ENCODE peak calls at places on chromosomes 5 and 9, in ten cellular contexts. J is H1, Q is spleen, F is endothelial cell of umbilical vein, Y is sigmoid colon, U is stomach, I is HCT116, Z is transverse colon, V is breast epithelium, O is upper lobe of left lung. S is an unnamed sample. For H3K4me1, the result is how much of the 10 kb centered on the place peaks cover.

GRCh38 chr5:132435891-132436290 is 54.7 kb downstream of the IRF1 start:
- DNase-seq in J (no peak), Q (no peak), F (no peak), Y (no peak), U (no peak), I (no peak), Z (peak), V (no peak), O (no peak), S (no peak)

GRCh38 chr5:122129332-122129731 is at the start of gene ZNF474:
- DNase-seq in J (peak), Q (no peak), F (peak), Y (peak), U (no peak), I (peak), Z (peak), V (peak), O (no peak), S (peak)

GRCh38 chr5:144191998-144192397 is 21.3 kb downstream of the KCTD16 start:
- DNase-seq in J (no peak), Q (no peak), F (peak), Y (no peak), U (no peak), I (peak), Z (no peak), V (no peak), O (no peak), S (no peak)

GRCh38 chr5:35360671-35361070 is 130.4 kb upstream of the PRLR start:
- DNase-seq in J (no peak), Q (no peak), F (no peak), Y (no peak), U (no peak), I (no peak), Z (no peak), V (no peak), O (no peak), S (no peak)

GRCh38 chr5:120955795-120956194 is 491.7 kb downstream of the PRR16 start:
- DNase-seq in J (no peak), Q (no peak), F (no peak), Y (no peak), U (no peak), I (no peak), Z (no peak), V (no peak), O (no peak), S (no peak)

GRCh38 chr9:113581865-113582697 is 118.6 kb downstream of the RGS3 start:
- DNase-seq in J (no peak), Q (peak), F (peak), Y (peak), U (peak), I (no peak), Z (peak), V (peak), O (peak), S (peak)

GRCh38 chr5:122350496-122350895 is 38.5 kb downstream of the SNCAIP start:
- DNase-seq in J (no peak), Q (no peak), F (peak), Y (no peak), U (no peak), I (no peak), Z (no peak), V (no peak), O (no peak), S (no peak)

GRCh38 chr5:7426284-7426683 is 30.3 kb downstream of the ADCY2 start:
- DNase-seq in J (no peak), Q (no peak), F (no peak), Y (no peak), U (no peak), I (no peak), Z (no peak), V (no peak), O (no peak), S (no peak)

GRCh38 chr5:1109542-1110259 is 2.2 kb downstream of the SLC12A7 start:
- DNase-seq in J (no peak), Q (no peak), F (no peak), Y (no peak), U (no peak), I (no peak), Z (no peak), V (no peak), O (peak), S (no peak)

GRCh38 chr5:1108865-1109174 is 3.0 kb downstream of the SLC12A7 start:
- DNase-seq in J (no peak), Q (no peak), F (no peak), Y (no peak), U (no peak), I (no peak), Z (no peak), V (no peak), O (no peak), S (no peak)

GRCh38 chr5:1106385-1107166 is 5.3 kb downstream of the SLC12A7 start:
- DNase-seq in J (no peak), Q (no peak), F (no peak), Y (no peak), U (no peak), I (no peak), Z (no peak), V (no peak), O (peak), S (no peak)

GRCh38 chr5:1107167-1108007 is 4.5 kb downstream of the SLC12A7 start:
- DNase-seq in J (peak), Q (no peak), F (no peak), Y (no peak), U (no peak), I (no peak), Z (no peak), V (no peak), O (peak), S (no peak)

GRCh38 chr5:1108008-1108864 is 3.6 kb downstream of the SLC12A7 start:
- DNase-seq in J (no peak), Q (no peak), F (no peak), Y (no peak), U (no peak), I (no peak), Z (no peak), V (no peak), O (peak), S (no peak)
- TF ChIP-seq POLR2A in J (no peak), Q (no peak), F (no peak), Y (no peak), U (no peak), I (no peak), Z (no peak), V (no peak), O (no peak), S (no peak)

DNA sequence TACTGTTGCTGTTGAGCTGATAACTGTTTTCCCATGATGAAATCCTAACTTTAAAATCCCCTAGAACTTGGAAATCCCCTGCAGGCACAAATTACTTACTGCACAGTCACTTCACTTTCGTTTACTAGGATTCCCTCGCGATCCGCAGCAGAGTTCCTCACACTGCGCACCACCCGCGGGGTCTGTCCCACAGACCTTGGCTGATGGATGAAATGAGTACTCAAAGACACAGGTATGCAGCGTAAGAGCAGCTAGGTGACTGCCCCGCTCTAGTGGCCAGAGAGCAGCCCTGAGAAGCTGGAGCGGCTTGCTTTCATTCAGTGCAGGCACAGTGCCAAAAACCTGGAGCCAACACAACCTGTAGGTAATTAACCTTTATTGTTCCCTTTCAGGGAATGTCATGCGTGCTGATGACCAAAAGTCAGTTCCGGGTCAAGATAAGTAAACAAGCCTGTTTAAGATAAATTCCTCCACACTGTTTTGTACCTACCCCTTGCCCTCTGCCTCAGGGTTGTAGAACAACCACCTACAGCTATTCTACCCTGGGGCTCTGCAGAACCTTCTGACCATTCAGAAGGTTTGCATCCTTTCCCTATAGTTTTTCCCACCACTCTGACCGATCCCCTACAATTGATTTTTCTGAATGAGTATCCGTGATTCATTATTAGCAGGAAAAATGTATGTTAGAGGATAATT is 191.2 kb downstream of the CDH9 start:
- DNase-seq in J (no peak), Q (no peak), F (no peak), Y (no peak), U (peak), I (no peak), Z (no peak), V (no peak), O (peak), S (no peak)
- TF ChIP-seq POLR2AphosphoS5 in J (no peak), Q (no peak), F (no peak), Y (no peak), U (peak), I (no peak), Z (no peak), V (no peak), O (no peak), S (no peak)

DNA sequence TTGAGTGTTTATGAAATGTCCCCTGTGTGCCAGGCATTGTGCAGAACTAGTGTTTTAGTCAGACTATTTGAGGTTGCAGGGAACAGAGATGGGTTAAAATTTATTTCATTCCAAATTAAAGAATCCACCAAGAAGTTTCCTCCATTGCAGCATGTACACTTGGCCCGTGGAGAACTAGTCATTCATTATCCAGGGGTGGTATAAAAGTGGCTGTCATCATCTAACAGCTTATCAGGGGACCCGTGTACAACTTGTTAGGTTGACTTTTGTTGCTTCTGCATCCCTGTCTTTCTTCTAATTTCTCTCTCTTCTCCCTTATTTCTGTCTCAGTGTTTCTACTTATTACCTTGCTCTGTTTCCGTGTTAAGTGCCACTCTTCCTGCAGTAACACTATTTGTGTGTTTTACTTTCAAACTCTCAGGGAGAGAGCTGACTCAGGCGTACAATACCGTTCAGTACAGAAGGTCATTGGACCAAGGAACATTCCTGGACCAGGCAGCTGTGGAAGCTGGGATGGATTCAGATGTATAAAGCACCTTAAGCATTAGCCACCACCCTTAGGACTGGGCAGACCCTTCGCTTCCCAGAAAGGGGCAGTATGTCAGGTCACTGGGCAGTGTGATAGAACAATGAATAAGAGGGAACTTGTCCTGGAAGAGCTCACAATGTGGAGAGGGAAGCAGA is 36.1 kb downstream of the MAP3K1 start:
- DNase-seq in J (no peak), Q (no peak), F (peak), Y (no peak), U (no peak), I (no peak), Z (no peak), V (no peak), O (no peak), S (no peak)
- H3K4me1 ChIP-seq in J (under half), Q (half or more), F (under half), Y (half or more), U (half or more), I (under half), Z (under half), V (under half), O (under half), S (under half)

DNA sequence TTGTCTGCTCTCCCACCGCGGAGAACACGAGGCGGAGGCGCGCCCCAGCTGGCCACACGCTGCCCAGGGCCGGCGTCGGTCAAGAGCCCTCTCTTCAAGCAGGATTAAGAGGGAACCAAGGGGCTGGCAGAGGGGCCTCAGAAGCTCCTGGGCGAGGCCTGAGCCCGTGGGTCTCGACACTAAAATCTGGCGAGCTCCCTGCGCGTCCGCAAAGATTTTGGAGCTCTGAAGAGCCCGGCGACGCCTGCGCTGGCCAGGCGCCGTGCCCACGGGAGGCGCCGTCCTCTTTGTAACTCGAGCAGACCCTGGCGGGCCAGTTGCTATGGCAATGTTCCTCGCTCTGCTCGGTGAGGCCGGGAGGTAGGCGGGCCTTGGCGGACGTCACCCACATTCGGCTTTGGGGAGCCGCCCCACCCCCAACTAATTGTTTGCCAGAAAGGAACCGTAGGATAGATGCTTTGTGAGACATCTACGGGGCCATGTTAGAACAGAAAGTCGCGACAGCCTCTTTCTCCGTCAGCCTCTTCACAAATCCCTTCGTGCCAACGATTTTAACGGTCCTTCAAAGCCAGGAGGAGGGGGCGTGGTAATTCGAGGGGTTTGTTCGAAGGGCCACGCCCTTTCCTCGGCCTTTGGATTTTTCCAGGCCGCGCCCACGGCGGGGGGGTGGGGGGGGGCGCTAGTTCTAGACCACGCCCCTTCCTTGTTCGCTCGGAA is 735 bp upstream of the CNOT8 start:
- DNase-seq in J (peak), Q (peak), F (peak), Y (peak), U (peak), I (peak), Z (peak), V (peak), O (peak), S (peak)
- TF ChIP-seq POLR2A in J (peak), Q (peak), F (peak), Y (peak), U (peak), I (peak), Z (peak), V (no peak), O (no peak), S (peak)

GRCh38 chr5:89313804-89314588 is 431.0 kb upstream of the MEF2C start:
- DNase-seq in J (no peak), Q (no peak), F (peak), Y (no peak), U (no peak), I (peak), Z (peak), V (no peak), O (no peak), S (no peak)
- TF ChIP-seq POLR2AphosphoS5 in J (no peak), Q (no peak), F (no peak), Y (no peak), U (no peak), I (no peak), Z (no peak), V (no peak), O (no peak), S (no peak)

GRCh38 chr9:133118568-133118967 is 2.5 kb downstream of the RALGDS start:
- DNase-seq in J (no peak), Q (no peak), F (no peak), Y (no peak), U (no peak), I (no peak), Z (no peak), V (no peak), O (no peak), S (no peak)
- H3K4me1 ChIP-seq in J (under half), Q (half or more), F (under half), Y (half or more), U (half or more), I (under half), Z (half or more), V (half or more), O (half or more), S (under half)

GRCh38 chr5:76818844-76819831 is at the start of gene F2RL1:
- DNase-seq in J (peak), Q (peak), F (peak), Y (no peak), U (peak), I (peak), Z (peak), V (peak), O (peak), S (peak)
- TF ChIP-seq POLR2A in J (peak), Q (no peak), F (no peak), Y (no peak), U (no peak), I (peak), Z (peak), V (no peak), O (no peak), S (peak)

S was measured in prostate gland.